ENCODE peak calls at places on chromosomes 7 and 10, in seven cellular contexts. One of them, this sample, is unnamed.

GRCh38 chr7:101550641-101551531 is 78.2 kb downstream of the MYL10 start:
- DNase-seq in ovary: peak
- DNase-seq in fibroblast of pulmonary artery: no peak
- DNase-seq in foreskin fibroblast: peak
- DNase-seq in psoas muscle: peak
- DNase-seq in GM06990: no peak
- DNase-seq in AG10803: peak
- DNase-seq in this sample: peak

GRCh38 chr7:151225948-151226510 is 976 bp downstream of the ABCF2 start:
- DNase-seq in ovary: no peak
- DNase-seq in foreskin fibroblast: peak
- DNase-seq in GM06990: no peak
- DNase-seq in psoas muscle: no peak
- DNase-seq in fibroblast of pulmonary artery: no peak
- DNase-seq in AG10803: no peak
- DNase-seq in this sample: no peak

GRCh38 chr7:44793919-44794715 is 2.4 kb upstream of the PPIA start:
- DNase-seq in fibroblast of pulmonary artery: no peak
- DNase-seq in foreskin fibroblast: peak
- DNase-seq in psoas muscle: no peak
- DNase-seq in ovary: no peak
- DNase-seq in AG10803: peak
- DNase-seq in GM06990: no peak
- DNase-seq in this sample: peak

GRCh38 chr10:47160229-47160908 is 139.6 kb upstream of the GDF10 start:
- DNase-seq in fibroblast of pulmonary artery: no peak
- DNase-seq in psoas muscle: no peak
- DNase-seq in GM06990: no peak
- DNase-seq in AG10803: no peak
- DNase-seq in foreskin fibroblast: no peak
- DNase-seq in ovary: no peak
- DNase-seq in this sample: no peak

GRCh38 chr10:50593523-50593922 is 30.2 kb downstream of the SGMS1 start:
- DNase-seq in GM06990: no peak
- DNase-seq in foreskin fibroblast: peak
- DNase-seq in ovary: no peak
- DNase-seq in fibroblast of pulmonary artery: peak
- DNase-seq in psoas muscle: no peak
- DNase-seq in AG10803: peak
- DNase-seq in this sample: no peak

GRCh38 chr10:131850490-131850880 is 50.3 kb upstream of the PPP2R2D start:
- DNase-seq in AG10803: peak
- DNase-seq in psoas muscle: no peak
- DNase-seq in ovary: no peak
- DNase-seq in foreskin fibroblast: no peak
- DNase-seq in GM06990: no peak
- DNase-seq in fibroblast of pulmonary artery: peak
- DNase-seq in this sample: no peak

GRCh38 chr7:129122751-129123516 is 21.6 kb upstream of the TSPAN33 start:
- DNase-seq in fibroblast of pulmonary artery: peak
- DNase-seq in AG10803: no peak
- DNase-seq in foreskin fibroblast: no peak
- DNase-seq in ovary: no peak
- DNase-seq in psoas muscle: no peak
- DNase-seq in GM06990: peak
- DNase-seq in this sample: no peak

GRCh38 chr10:7941576-7941975 is 112.9 kb upstream of the GATA3 start:
- DNase-seq in ovary: no peak
- DNase-seq in GM06990: no peak
- DNase-seq in psoas muscle: no peak
- DNase-seq in fibroblast of pulmonary artery: no peak
- DNase-seq in foreskin fibroblast: no peak
- DNase-seq in AG10803: no peak
- DNase-seq in this sample: no peak

GRCh38 chr10:69826789-69827532 is 25.3 kb downstream of the COL13A1 start:
- DNase-seq in fibroblast of pulmonary artery: no peak
- DNase-seq in ovary: no peak
- DNase-seq in GM06990: no peak
- DNase-seq in psoas muscle: no peak
- DNase-seq in foreskin fibroblast: no peak
- DNase-seq in AG10803: no peak
- DNase-seq in this sample: no peak
- TF ChIP-seq CTCF in fibroblast of pulmonary artery: no peak
- TF ChIP-seq CTCF in ovary: no peak
- TF ChIP-seq CTCF in GM06990: no peak
- TF ChIP-seq CTCF in psoas muscle: no peak
- TF ChIP-seq CTCF in foreskin fibroblast: no peak
- TF ChIP-seq CTCF in AG10803: no peak
- TF ChIP-seq CTCF in this sample: no peak

GRCh38 chr10:86632951-86633350 is 21.4 kb upstream of the OPN4 start:
- DNase-seq in GM06990: no peak
- DNase-seq in ovary: no peak
- DNase-seq in psoas muscle: no peak
- DNase-seq in foreskin fibroblast: no peak
- DNase-seq in fibroblast of pulmonary artery: no peak
- DNase-seq in AG10803: no peak
- DNase-seq in this sample: no peak
- TF ChIP-seq CTCF in GM06990: no peak
- TF ChIP-seq CTCF in ovary: no peak
- TF ChIP-seq CTCF in psoas muscle: no peak
- TF ChIP-seq CTCF in foreskin fibroblast: no peak
- TF ChIP-seq CTCF in fibroblast of pulmonary artery: no peak
- TF ChIP-seq CTCF in AG10803: no peak
- TF ChIP-seq CTCF in this sample: no peak

GRCh38 chr7:105403128-105403527 is 14.4 kb upstream of the SRPK2 start:
- DNase-seq in GM06990: no peak
- DNase-seq in psoas muscle: no peak
- DNase-seq in foreskin fibroblast: no peak
- DNase-seq in ovary: no peak
- DNase-seq in AG10803: no peak
- DNase-seq in fibroblast of pulmonary artery: no peak
- DNase-seq in this sample: no peak

GRCh38 chr7:105402221-105403095 is 13.7 kb upstream of the SRPK2 start:
- DNase-seq in GM06990: no peak
- DNase-seq in psoas muscle: no peak
- DNase-seq in fibroblast of pulmonary artery: peak
- DNase-seq in foreskin fibroblast: peak
- DNase-seq in AG10803: no peak
- DNase-seq in ovary: no peak
- DNase-seq in this sample: no peak

GRCh38 chr7:105396566-105396965 is 7.8 kb upstream of the SRPK2 start:
- DNase-seq in foreskin fibroblast: no peak
- DNase-seq in fibroblast of pulmonary artery: no peak
- DNase-seq in psoas muscle: no peak
- DNase-seq in GM06990: no peak
- DNase-seq in AG10803: no peak
- DNase-seq in ovary: no peak
- DNase-seq in this sample: no peak

DNA sequence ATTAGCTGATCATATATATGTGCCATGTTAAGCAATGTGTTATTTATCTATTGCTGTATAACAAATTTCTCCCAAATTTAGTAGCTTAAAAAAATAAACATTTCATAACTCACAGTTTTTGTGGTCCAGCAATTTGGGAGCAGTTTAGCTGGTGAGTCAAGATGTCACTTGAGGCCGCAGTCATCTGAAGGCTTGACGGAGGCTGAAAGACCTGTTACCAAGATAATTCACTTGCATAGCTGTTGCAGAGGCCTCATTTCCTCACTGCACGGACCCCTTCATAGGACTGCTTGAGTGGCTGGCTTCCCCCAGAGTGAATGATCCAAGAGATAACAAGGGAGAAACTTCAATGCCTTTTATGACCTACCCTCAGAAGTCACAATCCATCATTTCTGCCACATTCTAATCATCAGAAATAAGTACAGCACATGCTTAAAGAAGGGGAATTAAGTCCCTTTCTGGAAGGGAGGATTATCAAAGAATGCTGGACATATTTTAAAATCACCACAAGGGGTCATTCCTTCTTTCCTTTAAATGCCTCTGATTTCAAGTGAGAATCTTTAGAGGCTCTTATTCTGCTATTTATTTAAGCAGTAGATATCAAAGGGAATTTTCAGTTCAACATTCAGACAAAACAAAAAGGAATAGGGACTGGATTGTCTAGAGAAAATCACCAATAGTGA is 10.5 kb upstream of the SRPK2 start:
- DNase-seq in foreskin fibroblast: peak
- DNase-seq in psoas muscle: no peak
- DNase-seq in GM06990: no peak
- DNase-seq in ovary: no peak
- DNase-seq in AG10803: peak
- DNase-seq in fibroblast of pulmonary artery: peak
- DNase-seq in this sample: peak
- TF ChIP-seq CTCF in foreskin fibroblast: peak
- TF ChIP-seq CTCF in psoas muscle: no peak
- TF ChIP-seq CTCF in GM06990: peak
- TF ChIP-seq CTCF in ovary: no peak
- TF ChIP-seq CTCF in AG10803: peak
- TF ChIP-seq CTCF in fibroblast of pulmonary artery: peak
- TF ChIP-seq CTCF in this sample: peak

GRCh38 chr10:126187399-126187798 is 200.9 kb downstream of the ADAM12 start:
- DNase-seq in fibroblast of pulmonary artery: no peak
- DNase-seq in AG10803: no peak
- DNase-seq in foreskin fibroblast: no peak
- DNase-seq in ovary: no peak
- DNase-seq in psoas muscle: no peak
- DNase-seq in GM06990: no peak
- DNase-seq in this sample: no peak
- TF ChIP-seq CTCF in fibroblast of pulmonary artery: no peak
- TF ChIP-seq CTCF in AG10803: no peak
- TF ChIP-seq CTCF in foreskin fibroblast: no peak
- TF ChIP-seq CTCF in ovary: no peak
- TF ChIP-seq CTCF in psoas muscle: no peak
- TF ChIP-seq CTCF in GM06990: no peak
- TF ChIP-seq CTCF in this sample: no peak

DNA sequence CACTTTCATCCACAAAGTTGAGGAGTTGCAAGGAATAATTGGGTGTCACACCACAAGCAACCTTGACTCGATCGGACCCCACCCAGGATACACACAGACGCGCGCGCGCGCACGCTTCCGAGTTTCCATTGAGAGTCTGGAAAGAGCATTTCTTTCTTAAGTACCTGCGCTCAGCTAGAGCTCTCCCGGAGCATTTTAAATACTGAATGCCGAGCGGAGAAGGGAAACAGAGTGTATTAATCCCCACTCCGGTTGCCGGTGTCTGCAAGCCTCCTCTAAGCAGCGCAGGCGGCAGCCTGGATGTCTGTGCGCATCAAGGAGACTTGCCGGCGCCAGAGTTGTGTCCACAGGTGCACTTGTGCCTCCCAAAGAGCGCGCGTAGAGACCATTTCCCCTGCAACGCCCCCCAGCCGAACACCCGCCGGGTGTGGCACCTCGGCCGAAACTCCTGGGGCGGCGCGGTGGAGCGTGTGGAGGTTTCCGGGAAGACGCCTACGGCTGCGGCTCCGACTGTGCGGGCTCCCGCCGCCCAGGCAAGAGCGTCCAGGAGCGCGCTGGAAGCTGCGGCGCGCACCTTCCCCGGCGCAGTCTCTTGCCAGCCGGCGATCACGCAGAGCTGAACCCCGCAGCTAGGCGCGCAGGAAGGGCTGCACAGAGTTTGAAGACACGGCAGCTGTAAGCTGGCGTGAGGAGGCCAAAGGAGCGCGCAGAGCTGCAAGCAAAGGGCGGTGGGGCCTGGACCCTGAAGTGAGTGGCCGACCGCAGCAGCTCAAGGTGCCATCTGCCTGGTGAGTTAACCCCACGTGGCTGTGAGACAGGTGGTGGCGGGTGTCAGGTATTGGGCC is 1.1 kb upstream of the FEZF1 start:
- DNase-seq in foreskin fibroblast: no peak
- DNase-seq in AG10803: no peak
- DNase-seq in psoas muscle: no peak
- DNase-seq in ovary: no peak
- DNase-seq in fibroblast of pulmonary artery: peak
- DNase-seq in GM06990: no peak
- DNase-seq in this sample: no peak
- TF ChIP-seq CTCF in foreskin fibroblast: no peak
- TF ChIP-seq CTCF in AG10803: no peak
- TF ChIP-seq CTCF in psoas muscle: no peak
- TF ChIP-seq CTCF in ovary: no peak
- TF ChIP-seq CTCF in fibroblast of pulmonary artery: no peak
- TF ChIP-seq CTCF in GM06990: no peak
- TF ChIP-seq CTCF in this sample: no peak

GRCh38 chr7:38878694-38879457 is 30.1 kb downstream of the VPS41 start:
- DNase-seq in GM06990: no peak
- DNase-seq in psoas muscle: no peak
- DNase-seq in fibroblast of pulmonary artery: no peak
- DNase-seq in ovary: no peak
- DNase-seq in AG10803: no peak
- DNase-seq in foreskin fibroblast: no peak
- DNase-seq in this sample: no peak

GRCh38 chr7:38881947-38882684 is 26.9 kb downstream of the VPS41 start:
- DNase-seq in AG10803: no peak
- DNase-seq in GM06990: no peak
- DNase-seq in fibroblast of pulmonary artery: no peak
- DNase-seq in ovary: no peak
- DNase-seq in psoas muscle: no peak
- DNase-seq in foreskin fibroblast: no peak
- DNase-seq in this sample: no peak

GRCh38 chr7:38880035-38880434 is 29.0 kb downstream of the VPS41 start:
- DNase-seq in AG10803: no peak
- DNase-seq in psoas muscle: no peak
- DNase-seq in ovary: no peak
- DNase-seq in foreskin fibroblast: no peak
- DNase-seq in GM06990: no peak
- DNase-seq in fibroblast of pulmonary artery: no peak
- DNase-seq in this sample: no peak

GRCh38 chr7:38880454-38880853 is 28.5 kb downstream of the VPS41 start:
- DNase-seq in fibroblast of pulmonary artery: no peak
- DNase-seq in ovary: no peak
- DNase-seq in AG10803: no peak
- DNase-seq in psoas muscle: no peak
- DNase-seq in foreskin fibroblast: no peak
- DNase-seq in GM06990: no peak
- DNase-seq in this sample: no peak

GRCh38 chr7:38881015-38881414 is 28.0 kb downstream of the VPS41 start:
- DNase-seq in psoas muscle: no peak
- DNase-seq in ovary: no peak
- DNase-seq in AG10803: no peak
- DNase-seq in GM06990: no peak
- DNase-seq in fibroblast of pulmonary artery: no peak
- DNase-seq in foreskin fibroblast: no peak
- DNase-seq in this sample: no peak
- TF ChIP-seq CTCF in psoas muscle: no peak
- TF ChIP-seq CTCF in ovary: no peak
- TF ChIP-seq CTCF in AG10803: no peak
- TF ChIP-seq CTCF in GM06990: no peak
- TF ChIP-seq CTCF in fibroblast of pulmonary artery: no peak
- TF ChIP-seq CTCF in foreskin fibroblast: no peak
- TF ChIP-seq CTCF in this sample: no peak

GRCh38 chr10:97498076-97498840 is at the start of gene MMS19:
- DNase-seq in AG10803: peak
- DNase-seq in ovary: peak
- DNase-seq in foreskin fibroblast: peak
- DNase-seq in GM06990: peak
- DNase-seq in psoas muscle: peak
- DNase-seq in fibroblast of pulmonary artery: peak
- DNase-seq in this sample: peak
- TF ChIP-seq CTCF in AG10803: no peak
- TF ChIP-seq CTCF in ovary: peak
- TF ChIP-seq CTCF in foreskin fibroblast: no peak
- TF ChIP-seq CTCF in GM06990: no peak
- TF ChIP-seq CTCF in psoas muscle: no peak
- TF ChIP-seq CTCF in fibroblast of pulmonary artery: no peak
- TF ChIP-seq CTCF in this sample: no peak

This sample was measured in fibroblast of villous mesenchyme.